ENCODE peak calls at places on chromosomes 13 and 19, in nine cellular contexts. E is uterus; R is amygdala; P is AG20443; I is activated naive CD4-positive, alpha-beta T cell treated with anti-CD3 and anti-CD28 coated beads, Interleukin-2, amount 10 ng/mL, durations not matched to agents 7 days and 5 days; G is activated CD4-positive, alpha-beta T cell treated with anti-CD3 and anti-CD28 coated beads for 1 hour; X is RCC 7860; N is vagina; L is SJCRH30. V is an unnamed sample.
A peak's percentile ranks its signal among the peaks of the same experiment; 100 is the strongest.

GRCh38 chr19:47156861-47157454 is 26.3 kb downstream of the SAE1 start:
- DNase-seq in E (no peak), N (no peak), I (peak; percentile 29), P (no peak), G (no peak), R (no peak), X (no peak), L (peak; percentile 13), V (no peak)

GRCh38 chr13:42119875-42120274 is 71.4 kb downstream of the DGKH start:
- DNase-seq in R (no peak), E (no peak), X (peak; percentile 46), L (no peak), P (no peak), G (no peak), I (no peak), N (no peak), V (no peak)

GRCh38 chr19:8445488-8446001 is 770 bp downstream of the HNRNPM start:
- DNase-seq in L (peak; percentile 59), P (peak; percentile 58), G (peak; percentile 20), E (peak; percentile 55), X (no peak), N (no peak), R (no peak), I (peak; percentile 72), V (peak; percentile 43)

GRCh38 chr19:7101498-7102253 is 32.2 kb downstream of the ZNF557 start:
- DNase-seq in I (peak; percentile 23), X (no peak), R (no peak), P (no peak), G (no peak), N (no peak), L (peak; percentile 8), E (no peak), V (no peak)

GRCh38 chr19:1026189-1027019 is at the start of gene CNN2:
- DNase-seq in R (no peak), I (peak; percentile 82), P (peak; percentile 90), X (peak; percentile 60), L (peak; percentile 76), N (no peak), E (peak; percentile 85), G (peak; percentile 54), V (peak; percentile 91)

GRCh38 chr13:51380269-51380668 is 40.8 kb downstream of the SERPINE3 start:
- DNase-seq in X (no peak), L (no peak), I (no peak), N (no peak), R (no peak), E (no peak), P (no peak), G (no peak), V (no peak)

GRCh38 chr13:65762015-65762414 is 1468.1 kb downstream of the PCDH9 start:
- DNase-seq in L (no peak), I (no peak), X (no peak), N (no peak), G (no peak), P (no peak), E (no peak), R (no peak), V (no peak)

GRCh38 chr19:43624933-43625332 is 5.5 kb upstream of the ZNF428 start:
- DNase-seq in P (no peak), L (no peak), G (peak; percentile 73), R (no peak), I (peak; percentile 93), E (no peak), X (no peak), N (no peak), V (peak; percentile 91)

GRCh38 chr19:19385900-19386339 is 19.6 kb upstream of the GATAD2A start:
- DNase-seq in E (no peak), L (peak; percentile 66), X (no peak), N (no peak), I (peak; percentile 74), P (no peak), G (peak; percentile 42), R (no peak), V (peak; percentile 78)

GRCh38 chr19:29505034-29505824 is 20.6 kb upstream of the VSTM2B start:
- DNase-seq in G (no peak), X (no peak), N (no peak), P (no peak), I (no peak), E (no peak), L (peak; percentile 73), R (peak; percentile 96), V (no peak)

GRCh38 chr19:46373573-46374359 is 26.9 kb downstream of the PPP5C start:
- DNase-seq in P (peak; percentile 69), L (no peak), N (peak; percentile 91), R (peak; percentile 11), G (no peak), E (peak; percentile 54), X (peak; percentile 86), I (peak; percentile 13), V (no peak)

GRCh38 chr19:35805518-35806102 is 7.0 kb downstream of the PRODH2 start:
- DNase-seq in I (no peak), G (no peak), P (no peak), N (no peak), X (no peak), R (no peak), L (peak; percentile 56), E (no peak), V (no peak)

GRCh38 chr13:19927117-19927734 is 31.3 kb upstream of the ZMYM2 start:
- DNase-seq in X (peak; percentile 29), R (no peak), G (no peak), P (peak; percentile 19), N (no peak), L (no peak), I (no peak), E (no peak), V (no peak)

GRCh38 chr13:61410669-61411297 is 4.9 kb downstream of the PCDH20 start:
- DNase-seq in E (no peak), N (no peak), P (peak; percentile 16), X (no peak), I (no peak), G (no peak), L (no peak), R (no peak), V (no peak)

GRCh38 chr19:15379996-15380647 is 535 bp upstream of the AKAP8 start:
- DNase-seq in N (no peak), E (no peak), L (peak; percentile 68), G (no peak), P (no peak), I (no peak), R (no peak), X (peak; percentile 36), V (peak; percentile 36)

GRCh38 chr19:16342002-16342715 is 17.5 kb downstream of the KLF2 start:
- DNase-seq in L (peak; percentile 51), P (peak; percentile 64), G (no peak), R (peak; percentile 67), E (no peak), X (peak; percentile 86), N (no peak), I (peak; percentile 74), V (no peak)

GRCh38 chr19:50419022-50419579 is 363 bp downstream of the SPIB start:
- DNase-seq in N (no peak), I (no peak), R (no peak), L (no peak), P (no peak), E (no peak), X (no peak), G (no peak), V (no peak)

GRCh38 chr19:18760440-18761383 is 30.4 kb downstream of the COMP start:
- DNase-seq in E (no peak), P (no peak), G (no peak), N (no peak), L (no peak), R (no peak), X (no peak), I (no peak), V (no peak)

GRCh38 chr13:108987488-108987887 is 358.1 kb downstream of the MYO16 start:
- DNase-seq in R (no peak), N (no peak), X (no peak), G (no peak), E (no peak), L (peak; percentile 13), P (no peak), I (no peak), V (no peak)

GRCh38 chr19:39125199-39125553 is 410 bp upstream of the PAK4 start:
- DNase-seq in N (no peak), P (no peak), X (no peak), E (no peak), G (no peak), I (no peak), R (no peak), L (no peak), V (no peak)

GRCh38 chr19:50492303-50493052 is 15.8 kb upstream of the GARIN5A start:
- DNase-seq in I (peak; percentile 44), P (no peak), E (peak; percentile 3), L (no peak), X (no peak), G (no peak), N (no peak), R (no peak), V (no peak)

GRCh38 chr19:18656337-18657086 is 19.7 kb downstream of the KLHL26 start:
- DNase-seq in P (no peak), G (no peak), I (no peak), E (no peak), L (no peak), N (no peak), R (no peak), X (no peak), V (no peak)

GRCh38 chr13:106367361-106367781 is 168.1 kb downstream of the EFNB2 start:
- DNase-seq in P (no peak), G (no peak), E (no peak), I (no peak), N (no peak), R (no peak), X (no peak), L (no peak), V (no peak)

GRCh38 chr19:57708641-57709354 is at the start of gene ZNF154:
- DNase-seq in L (no peak), I (peak; percentile 50), R (peak; percentile 73), E (no peak), N (no peak), G (peak; percentile 11), P (peak; percentile 81), X (no peak), V (peak; percentile 73)

GRCh38 chr19:45420871-45421270 is 2.8 kb downstream of the ERCC1 start:
- DNase-seq in L (no peak), I (no peak), E (no peak), X (no peak), N (no peak), G (no peak), R (no peak), P (no peak), V (no peak)

GRCh38 chr19:46390866-46391265 is 22.5 kb downstream of the CCDC8 start:
- DNase-seq in L (no peak), E (no peak), P (peak; percentile 79), I (no peak), X (no peak), N (no peak), G (no peak), R (no peak), V (no peak)

GRCh38 chr19:17327654-17328516 is 6.8 kb downstream of the ANO8 start:
- DNase-seq in N (no peak), E (peak; percentile 75), R (no peak), I (peak; percentile 71), X (no peak), G (peak; percentile 37), L (no peak), P (no peak), V (peak; percentile 90)

GRCh38 chr19:34681478-34681877 is 4.0 kb downstream of the ZNF302 start:
- DNase-seq in R (no peak), N (no peak), G (no peak), X (no peak), E (no peak), I (no peak), L (no peak), P (no peak), V (no peak)

GRCh38 chr13:43846496-43846895 is 33.0 kb downstream of the CCDC122 start:
- DNase-seq in X (no peak), L (no peak), R (no peak), I (no peak), P (peak; percentile 59), E (no peak), N (no peak), G (no peak), V (no peak)

GRCh38 chr19:1856698-1857603 is 6.4 kb downstream of the KLF16 start:
- DNase-seq in L (peak; percentile 64), P (peak; percentile 83), E (peak; percentile 73), G (no peak), I (peak; percentile 62), N (no peak), X (peak; percentile 77), R (peak; percentile 24), V (peak; percentile 97)

GRCh38 chr13:95671597-95671996 is 5.3 kb upstream of the DNAJC3 start:
- DNase-seq in P (no peak), E (no peak), R (no peak), N (no peak), G (no peak), X (no peak), L (no peak), I (no peak), V (no peak)